ENCODE peak calls at places on chromosomes 12 and 14, in nine cellular contexts. R is endodermal cell, F is body of pancreas, K is cardiac fibroblast, I is progenitor cell of endocrine pancreas, P is lung, G is SK-N-SH, V is ovary, E is B cell. Z is an unnamed sample.

GRCh38 chr12:118237908-118238307 is 102.0 kb downstream of the PEBP1 start:
- DNase-seq in R (no peak), F (no peak), K (peak; percentile 70), I (no peak), P (no peak), G (no peak), V (no peak), E (no peak), Z (peak; percentile 19)

GRCh38 chr12:130826151-130826801 is 12.8 kb downstream of the STX2 start:
- DNase-seq in R (peak; percentile 96), F (peak; percentile 39), K (peak; percentile 84), I (no peak), P (peak; percentile 62), G (peak; percentile 85), V (peak; percentile 49), E (peak; percentile 68), Z (peak; percentile 75)

GRCh38 chr12:65511927-65512326 is 233.4 kb downstream of the MSRB3 start:
- DNase-seq in R (no peak), F (no peak), K (no peak), I (no peak), P (no peak), G (no peak), V (no peak), E (no peak), Z (no peak)

GRCh38 chr12:3551386-3551785 is 60.4 kb downstream of the PRMT8 start:
- DNase-seq in R (peak; percentile 31), F (peak; percentile 18), K (no peak), I (peak; percentile 10), P (peak; percentile 43), G (no peak), V (peak; percentile 86), E (no peak), Z (no peak)

GRCh38 chr12:32533971-32534590 is 134.7 kb downstream of the FGD4 start:
- DNase-seq in R (no peak), F (peak; percentile 78), K (peak; percentile 99), I (peak; percentile 27), P (peak; percentile 53), G (peak; percentile 36), V (peak; percentile 39), E (peak; percentile 39), Z (peak; percentile 62)

GRCh38 chr14:59347915-59348314 is 117.3 kb downstream of the GPR135 start:
- DNase-seq in R (no peak), F (no peak), K (no peak), I (no peak), P (no peak), G (no peak), V (no peak), E (no peak), Z (no peak)

GRCh38 chr14:55706893-55707292 is 126.9 kb downstream of the KTN1 start:
- DNase-seq in R (no peak), F (no peak), K (peak; percentile 27), I (no peak), P (no peak), G (no peak), V (no peak), E (no peak), Z (no peak)

GRCh38 chr12:49984476-49984890 is 11.7 kb downstream of the AQP6 start:
- DNase-seq in R (peak; percentile 54), F (no peak), K (no peak), I (no peak), P (no peak), G (no peak), V (no peak), E (no peak), Z (no peak)

GRCh38 chr12:46049665-46050064 is 59.3 kb upstream of the SCAF11 start:
- DNase-seq in R (peak; percentile 45), F (no peak), K (no peak), I (no peak), P (no peak), G (no peak), V (no peak), E (no peak), Z (no peak)

GRCh38 chr12:22447223-22447622 is 97.1 kb downstream of the C2CD5 start:
- DNase-seq in R (no peak), F (no peak), K (no peak), I (no peak), P (no peak), G (peak; percentile 1), V (no peak), E (no peak), Z (no peak)

GRCh38 chr12:63150255-63151060 is 543 bp downstream of the AVPR1A start:
- DNase-seq in R (peak; percentile 92), F (peak; percentile 36), K (no peak), I (peak; percentile 14), P (no peak), G (peak; percentile 17), V (no peak), E (no peak), Z (peak; percentile 56)

GRCh38 chr12:122855985-122856831 is 21.0 kb downstream of the HIP1R start:
- DNase-seq in R (peak; percentile 47), F (peak; percentile 35), K (no peak), I (no peak), P (no peak), G (peak; percentile 41), V (no peak), E (peak; percentile 56), Z (no peak)

GRCh38 chr14:103935102-103935501 is 6.8 kb downstream of the TDRD9 start:
- DNase-seq in R (no peak), F (no peak), K (no peak), I (no peak), P (no peak), G (no peak), V (no peak), E (no peak), Z (no peak)

GRCh38 chr14:100028990-100029677 is 36.1 kb upstream of the EVL start:
- DNase-seq in R (no peak), F (no peak), K (peak; percentile 58), I (no peak), P (no peak), G (no peak), V (no peak), E (no peak), Z (no peak)

GRCh38 chr12:65565601-65566560 is 258.4 kb upstream of the HMGA2 start:
- DNase-seq in R (peak; percentile 78), F (no peak), K (peak; percentile 94), I (no peak), P (no peak), G (no peak), V (no peak), E (no peak), Z (no peak)

GRCh38 chr12:71107976-71108749 is 49.6 kb downstream of the TSPAN8 start:
- DNase-seq in R (no peak), F (no peak), K (peak; percentile 55), I (no peak), P (no peak), G (no peak), V (peak; percentile 20), E (no peak), Z (no peak)

DNA sequence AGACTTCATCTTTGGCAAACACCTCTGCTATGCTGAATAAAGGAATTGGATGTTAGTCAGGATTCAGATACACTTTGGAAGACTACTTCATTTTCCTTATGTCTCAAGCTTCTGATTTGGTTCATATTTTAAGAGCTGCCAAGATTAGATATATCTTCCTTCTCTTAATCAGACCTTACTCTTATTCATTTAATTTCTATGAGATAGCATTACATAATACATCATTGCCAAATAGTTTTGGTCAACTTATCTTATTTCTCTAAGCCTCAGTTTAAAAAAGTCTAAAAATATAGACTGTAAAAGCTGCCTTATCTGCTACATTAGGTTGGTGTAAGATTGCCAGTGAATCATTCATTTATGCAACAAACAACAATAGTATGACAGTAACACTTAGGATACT is 330.6 kb upstream of the NAV3 start:
- DNase-seq in R (no peak), F (no peak), K (no peak), I (no peak), P (no peak), G (no peak), V (no peak), E (no peak), Z (no peak)
- TF ChIP-seq CTCF in R (no peak), F (no peak), K (no peak), I (no peak), P (no peak), G (no peak), V (no peak), E (no peak), Z (no peak)

GRCh38 chr12:85955127-85955526 is 81.0 kb downstream of the NTS start:
- DNase-seq in R (no peak), F (no peak), K (peak; percentile 11), I (no peak), P (no peak), G (peak; percentile 4), V (no peak), E (no peak), Z (no peak)
- TF ChIP-seq CTCF in R (peak; percentile 65), F (no peak), K (no peak), I (peak; percentile 34), P (no peak), G (peak; percentile 66), V (no peak), E (no peak), Z (no peak)

GRCh38 chr14:69370061-69370460 is 28.0 kb downstream of the ERH start:
- DNase-seq in R (no peak), F (no peak), K (no peak), I (no peak), P (no peak), G (no peak), V (no peak), E (no peak), Z (no peak)

GRCh38 chr14:69374235-69374634 is 23.9 kb downstream of the ERH start:
- DNase-seq in R (no peak), F (no peak), K (no peak), I (no peak), P (no peak), G (no peak), V (no peak), E (no peak), Z (no peak)

GRCh38 chr14:69375182-69375581 is 22.9 kb downstream of the ERH start:
- DNase-seq in R (no peak), F (no peak), K (no peak), I (no peak), P (no peak), G (no peak), V (no peak), E (no peak), Z (no peak)

GRCh38 chr14:69373104-69373503 is 25.0 kb downstream of the ERH start:
- DNase-seq in R (no peak), F (no peak), K (no peak), I (no peak), P (no peak), G (no peak), V (no peak), E (no peak), Z (no peak)

DNA sequence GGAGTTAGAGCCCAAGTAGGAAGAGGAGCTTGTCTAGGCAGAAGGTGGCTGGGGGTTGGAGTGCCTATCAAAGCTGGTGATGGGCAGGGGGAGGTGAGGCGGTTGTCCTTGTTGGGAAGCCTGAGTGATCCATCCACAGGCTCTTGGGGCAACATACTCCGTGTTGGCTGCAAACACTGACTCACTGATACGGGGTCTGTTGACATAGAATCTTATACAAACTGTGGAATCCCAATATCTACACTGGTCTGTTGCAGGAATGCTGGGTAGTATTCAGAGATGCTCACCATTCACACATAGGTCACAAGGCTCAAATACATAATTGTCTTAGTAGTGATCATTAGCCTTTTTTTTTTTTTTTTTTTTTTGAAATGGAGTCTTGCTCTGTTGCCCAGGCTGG is 26.0 kb downstream of the ERH start:
- DNase-seq in R (no peak), F (no peak), K (no peak), I (no peak), P (no peak), G (no peak), V (no peak), E (no peak), Z (no peak)
- TF ChIP-seq CTCF in R (no peak), F (no peak), K (no peak), I (no peak), P (no peak), G (no peak), V (no peak), E (no peak), Z (no peak)

GRCh38 chr12:112564160-112564559 is 145.4 kb downstream of the PTPN11 start:
- DNase-seq in R (no peak), F (no peak), K (no peak), I (no peak), P (no peak), G (no peak), V (no peak), E (no peak), Z (no peak)
- TF ChIP-seq CTCF in R (peak; percentile 49), F (no peak), K (no peak), I (no peak), P (no peak), G (peak; percentile 24), V (no peak), E (no peak), Z (no peak)